ENCODE peak calls at places on chromosome 4, in nine cellular contexts. K is endothelial cell, J is GM12878, Q is fibroblast of pulmonary artery, R is nephron progenitor cell, V is HFF-Myc, D is epithelial cell of esophagus, N is HFFc6, H is GM10248. C is an unnamed sample.

GRCh38 chr4:25098964-25099843 is 61.0 kb downstream of the SEPSECS start:
- DNase-seq in Q (peak), H (no peak), R (no peak), D (peak), N (peak), K (no peak), V (no peak), J (no peak), C (no peak)

GRCh38 chr4:182189107-182189878 is 53.9 kb upstream of the TENM3 start:
- DNase-seq in H (no peak), Q (peak), K (no peak), N (peak), V (peak), J (no peak), D (peak), R (peak), C (no peak)

GRCh38 chr4:123353656-123354055 is 42.9 kb upstream of the SPRY1 start:
- DNase-seq in V (no peak), D (no peak), J (no peak), N (no peak), R (no peak), Q (no peak), H (no peak), K (no peak), C (no peak)

GRCh38 chr4:73692284-73692683 is 48.1 kb upstream of the CXCL8 start:
- DNase-seq in N (peak), D (no peak), Q (no peak), V (no peak), K (no peak), R (no peak), H (no peak), J (no peak), C (no peak)

GRCh38 chr4:130359537-130359936 is 1263.6 kb downstream of the C4orf33 start:
- DNase-seq in H (no peak), K (no peak), J (no peak), N (peak), D (peak), Q (peak), V (no peak), R (no peak), C (no peak)

GRCh38 chr4:48342559-48342878 is 1.2 kb downstream of the SLAIN2 start:
- DNase-seq in Q (no peak), N (no peak), K (no peak), H (no peak), V (no peak), D (no peak), R (no peak), J (no peak), C (peak)

GRCh38 chr4:118968813-118969212 is 80.2 kb downstream of the SYNPO2 start:
- DNase-seq in J (no peak), K (no peak), R (no peak), H (no peak), N (no peak), D (no peak), Q (no peak), V (no peak), C (no peak)

GRCh38 chr4:183783933-183784622 is 121.0 kb upstream of the STOX2 start:
- DNase-seq in K (no peak), J (no peak), Q (peak), H (no peak), V (no peak), R (no peak), D (peak), N (no peak), C (no peak)

GRCh38 chr4:87365348-87365747 is 25.6 kb downstream of the HSD17B11 start:
- DNase-seq in N (no peak), K (no peak), H (no peak), J (no peak), R (no peak), V (no peak), Q (no peak), D (no peak), C (no peak)

GRCh38 chr4:72496119-72496518 is 72.9 kb downstream of the ADAMTS3 start:
- DNase-seq in K (no peak), Q (no peak), D (peak), V (no peak), R (no peak), H (no peak), N (no peak), J (no peak), C (no peak)
- TF ChIP-seq CTCF in K (no peak), Q (peak), D (peak), V (peak), R (no peak), H (no peak), N (peak), J (no peak), C (no peak)

DNA sequence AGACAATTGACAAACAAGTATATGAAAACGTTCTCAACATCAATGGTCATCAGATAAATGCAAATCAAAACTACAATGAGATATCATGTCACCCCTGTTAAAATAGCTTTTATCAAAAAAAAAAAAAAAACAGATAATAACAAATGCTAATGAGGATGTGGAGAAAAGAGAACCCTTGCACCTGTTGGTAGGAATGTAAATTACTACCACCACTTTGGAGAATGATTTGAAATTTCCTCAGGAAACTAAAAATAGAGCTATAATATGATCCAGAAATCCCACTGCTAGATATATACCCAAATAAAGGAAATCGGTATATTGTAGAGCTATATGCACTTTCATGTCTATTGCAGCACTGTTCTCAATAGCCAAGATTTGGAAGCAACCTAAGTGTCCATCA is 470.6 kb upstream of the FSTL5 start:
- DNase-seq in V (no peak), Q (no peak), K (no peak), N (no peak), D (no peak), J (no peak), H (no peak), R (no peak), C (no peak)
- TF ChIP-seq CTCF in V (no peak), Q (no peak), K (peak), N (peak), D (no peak), J (no peak), H (no peak), R (no peak), C (no peak)

DNA sequence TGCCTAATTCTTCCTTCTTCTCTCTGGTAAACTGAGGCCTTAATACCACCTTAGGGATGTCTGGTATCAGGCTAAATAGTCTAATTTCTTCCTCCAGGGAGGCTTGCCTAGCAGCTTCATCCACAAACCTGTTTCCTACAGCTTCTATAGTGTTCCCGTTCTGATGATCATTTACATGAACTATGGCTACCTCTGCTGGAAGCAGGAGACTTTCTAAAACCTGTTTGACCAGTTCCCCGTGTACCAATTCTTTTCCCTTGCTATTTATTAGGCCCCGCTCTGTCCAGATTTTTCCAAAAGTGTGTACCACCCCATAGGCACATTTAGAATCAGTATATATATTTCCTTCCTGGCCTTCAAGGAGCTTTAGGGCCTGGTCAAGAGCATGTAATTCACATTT is 5.8 kb upstream of the USP38 start:
- DNase-seq in K (no peak), N (no peak), R (no peak), J (no peak), H (no peak), Q (no peak), V (no peak), D (peak), C (no peak)
- TF ChIP-seq CTCF in K (no peak), N (no peak), R (no peak), J (no peak), H (no peak), Q (no peak), V (no peak), D (peak), C (no peak)

GRCh38 chr4:38625508-38625907 is 38.5 kb upstream of the KLF3 start:
- DNase-seq in N (no peak), J (no peak), V (no peak), H (no peak), R (no peak), Q (no peak), D (no peak), K (no peak), C (no peak)
- TF ChIP-seq CTCF in N (no peak), J (no peak), V (no peak), H (no peak), R (no peak), Q (no peak), D (no peak), K (no peak), C (no peak)

DNA sequence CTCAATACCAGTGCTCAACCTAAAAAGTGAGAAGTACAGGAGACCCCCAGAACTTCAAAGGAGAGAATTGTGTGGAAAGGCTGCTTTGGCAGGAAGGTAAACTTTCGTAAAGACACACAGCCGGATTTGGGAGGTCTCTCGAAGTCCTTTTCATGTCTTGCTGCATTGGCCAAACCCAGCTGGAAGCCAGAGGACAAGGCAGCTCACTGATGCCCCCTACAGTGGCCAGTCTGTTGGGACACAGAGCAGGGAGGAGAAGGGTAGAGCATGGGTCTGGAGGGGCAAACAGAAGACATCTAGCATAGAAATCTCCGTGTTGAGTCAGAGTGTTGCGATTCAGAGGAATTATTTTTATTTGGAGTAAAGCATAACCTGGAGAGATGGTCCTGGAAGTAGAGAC is 198.9 kb downstream of the ANK2 start:
- DNase-seq in K (peak), R (no peak), D (no peak), N (no peak), V (no peak), H (no peak), J (no peak), Q (no peak), C (no peak)
- TF ChIP-seq CTCF in K (peak), R (no peak), D (no peak), N (peak), V (peak), H (no peak), J (no peak), Q (no peak), C (no peak)

DNA sequence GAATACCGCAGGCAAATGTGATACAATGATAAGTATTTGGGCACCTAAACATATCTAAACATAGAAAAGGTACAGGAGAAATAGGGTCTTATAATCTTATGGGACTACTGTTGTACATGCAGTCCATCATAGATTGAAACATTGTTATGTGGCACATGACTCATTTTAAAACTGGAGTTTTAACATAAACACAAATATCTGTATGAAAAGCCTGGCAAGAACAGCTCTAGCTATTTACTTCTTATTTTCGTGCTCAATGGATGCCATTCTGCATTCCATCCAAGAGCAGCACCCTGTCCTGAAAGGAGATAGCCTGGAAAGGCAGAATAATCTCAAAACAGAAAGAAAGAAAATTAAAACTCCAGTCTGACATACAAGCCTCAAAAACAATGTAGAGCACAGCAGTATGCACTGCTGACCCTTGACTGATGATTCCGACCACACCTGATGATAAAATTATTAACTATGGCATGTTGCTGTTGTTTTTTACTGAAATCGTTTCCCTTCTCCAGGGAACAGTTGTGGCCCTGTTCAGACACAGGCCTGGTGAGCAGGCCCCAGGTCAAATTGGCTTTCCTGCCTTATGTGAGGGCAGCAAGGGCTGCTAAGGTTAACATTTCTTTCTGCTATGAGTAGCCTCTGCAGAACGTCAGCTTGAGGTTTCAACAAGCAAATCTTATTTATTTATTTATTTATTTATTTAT is 152.7 kb downstream of the APBB2 start:
- DNase-seq in H (no peak), Q (peak), R (no peak), V (no peak), D (no peak), N (peak), K (no peak), J (no peak), C (no peak)
- TF ChIP-seq CTCF in H (no peak), Q (no peak), R (no peak), V (no peak), D (no peak), N (no peak), K (no peak), J (no peak), C (no peak)

GRCh38 chr4:54233128-54233696 is 4.1 kb downstream of the PDGFRA start:
- DNase-seq in N (peak), J (no peak), Q (peak), H (peak), R (peak), D (peak), V (no peak), K (peak), C (peak)
- TF ChIP-seq CTCF in N (peak), J (peak), Q (peak), H (peak), R (peak), D (peak), V (peak), K (peak), C (peak)

GRCh38 chr4:88811904-88812303 is 114.3 kb upstream of the NAP1L5 start:
- DNase-seq in K (no peak), D (no peak), N (no peak), R (no peak), Q (no peak), V (no peak), H (no peak), J (no peak), C (no peak)

GRCh38 chr4:88817740-88818139 is 120.1 kb upstream of the NAP1L5 start:
- DNase-seq in J (no peak), D (no peak), K (no peak), Q (no peak), H (no peak), R (no peak), N (no peak), V (no peak), C (no peak)

GRCh38 chr4:88812976-88813375 is 115.3 kb upstream of the NAP1L5 start:
- DNase-seq in H (no peak), R (no peak), J (no peak), Q (no peak), N (no peak), D (no peak), K (no peak), V (no peak), C (no peak)

GRCh38 chr4:88812420-88812819 is 114.8 kb upstream of the NAP1L5 start:
- DNase-seq in V (no peak), N (no peak), J (no peak), Q (no peak), D (no peak), K (no peak), H (no peak), R (no peak), C (no peak)

DNA sequence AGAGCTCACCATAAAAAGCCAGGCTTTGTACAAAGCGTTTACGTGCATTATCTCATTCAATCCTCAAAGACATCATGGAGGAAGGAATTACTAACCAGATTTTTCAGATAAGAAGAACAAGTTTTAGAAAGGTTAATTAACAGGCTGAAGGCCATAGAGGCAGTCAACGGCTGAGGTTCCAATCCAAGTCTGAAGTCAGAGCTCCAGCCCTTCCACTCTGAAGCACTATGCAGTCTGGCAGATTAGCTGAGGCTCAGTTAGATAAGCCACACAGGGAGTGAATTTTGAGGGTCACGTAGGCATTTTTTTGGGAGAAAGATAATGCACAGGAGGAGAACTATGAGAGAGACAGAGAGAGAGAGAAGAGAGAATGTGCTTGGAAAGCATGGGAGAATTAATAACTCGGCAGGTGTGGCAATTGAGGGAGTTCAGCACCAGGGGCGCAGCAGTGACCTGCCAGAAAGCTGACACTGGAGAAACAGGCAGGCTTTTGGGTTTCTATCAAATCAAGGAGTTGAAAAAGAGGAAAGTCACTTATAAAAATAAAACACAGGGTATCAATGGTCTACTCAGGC is 116.5 kb upstream of the NAP1L5 start:
- DNase-seq in V (no peak), J (no peak), N (no peak), R (no peak), H (no peak), D (no peak), Q (no peak), K (no peak), C (no peak)
- TF ChIP-seq CTCF in V (no peak), J (peak), N (no peak), R (peak), H (no peak), D (peak), Q (no peak), K (no peak), C (no peak)

GRCh38 chr4:41880840-41881831 is 54.1 kb upstream of the TMEM33 start:
- DNase-seq in H (no peak), J (no peak), K (peak), D (no peak), R (peak), N (no peak), V (no peak), Q (peak), C (no peak)
- TF ChIP-seq CTCF in H (no peak), J (no peak), K (no peak), D (no peak), R (no peak), N (no peak), V (no peak), Q (no peak), C (no peak)